ENCODE peak calls at places on chromosome 1, in six cellular contexts. J is BJ, Z is H1, W is HL-60, R is sigmoid colon, O is stomach. H is an unnamed sample.

GRCh38 chr1:221381858-221382623 is 359.8 kb downstream of the DUSP10 start:
- DNase-seq in J (peak; percentile 73), Z (no peak), W (no peak), R (no peak), O (no peak), H (peak; percentile 13)

GRCh38 chr1:98704474-98704873 is 43.0 kb downstream of the SNX7 start:
- DNase-seq in J (no peak), Z (no peak), W (no peak), R (no peak), O (no peak), H (peak; percentile 6)

GRCh38 chr1:11858968-11859871 is 475 bp upstream of the NPPB start:
- DNase-seq in J (no peak), Z (peak; percentile 94), W (peak; percentile 53), R (no peak), O (peak; percentile 65), H (peak; percentile 72)

GRCh38 chr1:36730599-36730998 is 247.9 kb upstream of the CSF3R start:
- DNase-seq in J (no peak), Z (no peak), W (no peak), R (no peak), O (no peak), H (no peak)

GRCh38 chr1:184385863-184386262 is 966 bp upstream of the C1orf21 start:
- DNase-seq in J (no peak), Z (no peak), W (no peak), R (no peak), O (no peak), H (no peak)

GRCh38 chr1:167775178-167775577 is 53.4 kb downstream of the MPZL1 start:
- DNase-seq in J (no peak), Z (no peak), W (no peak), R (no peak), O (no peak), H (peak; percentile 57)

GRCh38 chr1:71080178-71080781 is 555 bp downstream of the ZRANB2 start:
- DNase-seq in J (no peak), Z (no peak), W (peak; percentile 19), R (no peak), O (no peak), H (peak; percentile 16)

GRCh38 chr1:183812686-183813569 is 8.0 kb downstream of the RGL1 start:
- DNase-seq in J (no peak), Z (no peak), W (no peak), R (no peak), O (no peak), H (peak; percentile 47)

GRCh38 chr1:117615474-117615873 is 9.6 kb downstream of the TENT5C start:
- DNase-seq in J (no peak), Z (no peak), W (peak; percentile 85), R (no peak), O (no peak), H (no peak)

GRCh38 chr1:159959451-159959850 is 5.4 kb upstream of the SLAMF9 start:
- DNase-seq in J (no peak), Z (no peak), W (no peak), R (no peak), O (no peak), H (no peak)

GRCh38 chr1:19209439-19209989 is 552 bp downstream of the UBR4 start:
- DNase-seq in J (no peak), Z (no peak), W (peak; percentile 42), R (peak; percentile 71), O (peak; percentile 41), H (peak; percentile 81)

GRCh38 chr1:66840929-66841328 is 39.9 kb upstream of the INSL5 start:
- DNase-seq in J (no peak), Z (no peak), W (no peak), R (no peak), O (no peak), H (no peak)

GRCh38 chr1:33039840-33040239 is 3.2 kb upstream of the AK2 start:
- DNase-seq in J (no peak), Z (no peak), W (peak; percentile 85), R (no peak), O (no peak), H (no peak)

GRCh38 chr1:15258828-15259588 is 12.0 kb downstream of the FHAD1 start:
- DNase-seq in J (no peak), Z (peak; percentile 20), W (no peak), R (no peak), O (no peak), H (no peak)

GRCh38 chr1:229941160-229941559 is 125.9 kb upstream of the GALNT2 start:
- DNase-seq in J (no peak), Z (no peak), W (no peak), R (no peak), O (no peak), H (no peak)

DNA sequence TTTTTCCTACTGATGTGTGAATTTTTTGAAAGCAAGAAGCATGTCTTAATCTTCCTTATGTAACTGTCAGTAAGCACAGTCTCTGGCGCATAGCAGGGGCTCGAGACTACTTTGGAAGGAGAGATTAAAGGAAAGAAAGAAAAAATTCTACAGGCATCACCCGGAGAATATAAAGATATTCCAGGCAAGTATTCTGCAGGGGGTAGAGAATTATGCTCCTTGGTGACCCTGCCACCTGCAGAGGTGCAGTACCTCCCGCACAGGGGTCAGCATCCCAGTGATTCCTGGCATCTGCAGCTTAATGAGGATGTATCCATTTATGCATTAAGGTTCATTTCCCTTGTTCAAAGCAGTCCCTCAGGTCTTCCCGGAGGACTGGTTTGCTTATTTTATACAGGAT is 87.6 kb upstream of the WLS start:
- DNase-seq in J (no peak), Z (no peak), W (no peak), R (no peak), O (no peak), H (no peak)
- H3K4me3 ChIP-seq in J (no peak overlapping the region), Z (no peak overlapping the region), W (no peak overlapping the region), R (no peak overlapping the region), O (no peak overlapping the region), H (no peak overlapping the region)

GRCh38 chr1:89822999-89823628 is 2.3 kb downstream of the LRRC8D start:
- DNase-seq in J (no peak), Z (no peak), W (peak; percentile 53), R (no peak), O (no peak), H (peak; percentile 83)

GRCh38 chr1:89821322-89822108 is 683 bp downstream of the LRRC8D start:
- DNase-seq in J (no peak), Z (peak; percentile 78), W (peak; percentile 83), R (peak; percentile 70), O (peak; percentile 55), H (peak; percentile 34)

GRCh38 chr1:89822109-89822962 is 1.5 kb downstream of the LRRC8D start:
- DNase-seq in J (no peak), Z (peak; percentile 61), W (peak; percentile 57), R (no peak), O (no peak), H (no peak)

GRCh38 chr1:89826594-89826993 is 5.8 kb downstream of the LRRC8D start:
- DNase-seq in J (no peak), Z (no peak), W (no peak), R (no peak), O (no peak), H (no peak)

GRCh38 chr1:89823679-89824292 is 3.0 kb downstream of the LRRC8D start:
- DNase-seq in J (no peak), Z (no peak), W (no peak), R (no peak), O (no peak), H (peak; percentile 83)
- H3K4me3 ChIP-seq in J (no peak overlapping the region), Z (no peak overlapping the region), W (peak overlapping the region; percentile 80), R (no peak overlapping the region), O (no peak overlapping the region), H (no peak overlapping the region)

GRCh38 chr1:165182975-165183374 is 173.5 kb downstream of the LMX1A start:
- DNase-seq in J (no peak), Z (no peak), W (no peak), R (no peak), O (no peak), H (no peak)

GRCh38 chr1:165187020-165187628 is 169.4 kb downstream of the LMX1A start:
- DNase-seq in J (no peak), Z (no peak), W (no peak), R (no peak), O (no peak), H (no peak)

GRCh38 chr1:165189011-165189410 is 167.5 kb downstream of the LMX1A start:
- DNase-seq in J (no peak), Z (no peak), W (no peak), R (no peak), O (no peak), H (no peak)

GRCh38 chr1:165185161-165185889 is 171.2 kb downstream of the LMX1A start:
- DNase-seq in J (no peak), Z (no peak), W (no peak), R (no peak), O (no peak), H (no peak)
- H3K4me3 ChIP-seq in J (no peak overlapping the region), Z (no peak overlapping the region), W (no peak overlapping the region), R (no peak overlapping the region), O (no peak overlapping the region), H (no peak overlapping the region)

DNA sequence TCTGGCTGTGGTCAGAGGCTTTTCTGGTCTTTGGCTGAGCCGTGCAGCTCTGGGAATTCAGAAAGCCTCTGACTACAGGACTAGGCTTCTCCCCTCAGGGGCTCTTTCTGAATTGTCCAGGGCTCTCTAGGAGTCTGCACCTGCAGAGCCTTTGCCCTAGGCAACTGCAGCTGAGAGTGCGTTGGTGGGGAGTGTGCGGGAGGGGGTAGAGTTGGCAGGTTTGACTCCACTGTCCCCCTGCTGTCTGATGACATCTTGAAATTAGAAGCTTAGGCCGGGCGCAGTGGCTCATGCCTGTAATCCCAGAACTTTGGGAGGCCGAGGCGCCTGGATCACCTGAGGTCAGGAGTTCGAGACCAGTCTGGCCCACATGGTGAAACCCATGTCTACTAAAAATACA is 32.9 kb downstream of the KIAA1614 start:
- DNase-seq in J (no peak), Z (no peak), W (no peak), R (no peak), O (no peak), H (no peak)
- H3K4me3 ChIP-seq in J (no peak overlapping the region), Z (no peak overlapping the region), W (no peak overlapping the region), R (no peak overlapping the region), O (no peak overlapping the region), H (no peak overlapping the region)

DNA sequence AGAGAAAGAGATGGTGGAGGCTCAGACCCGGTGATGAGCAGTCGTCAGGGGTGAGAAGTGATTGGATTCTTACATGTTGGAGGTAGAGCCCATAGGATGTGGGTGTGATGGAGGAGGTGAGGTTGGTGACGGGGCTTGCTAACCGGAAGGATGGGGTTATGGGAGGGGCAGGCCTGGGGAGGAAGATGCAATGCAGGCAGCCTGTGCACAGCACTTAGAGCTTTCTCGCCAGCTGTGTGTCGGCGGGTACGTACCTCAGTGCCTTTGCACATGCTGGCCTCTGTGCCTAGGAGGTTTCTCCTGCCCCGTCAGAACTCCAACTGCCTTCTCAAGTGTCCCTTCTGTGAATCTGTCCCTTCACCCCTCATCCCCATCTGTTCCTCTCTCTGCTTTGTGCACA is 2.9 kb upstream of the BSND start:
- DNase-seq in J (no peak), Z (no peak), W (no peak), R (no peak), O (no peak), H (no peak)
- H3K4me3 ChIP-seq in J (no peak overlapping the region), Z (no peak overlapping the region), W (no peak overlapping the region), R (no peak overlapping the region), O (no peak overlapping the region), H (no peak overlapping the region)

DNA sequence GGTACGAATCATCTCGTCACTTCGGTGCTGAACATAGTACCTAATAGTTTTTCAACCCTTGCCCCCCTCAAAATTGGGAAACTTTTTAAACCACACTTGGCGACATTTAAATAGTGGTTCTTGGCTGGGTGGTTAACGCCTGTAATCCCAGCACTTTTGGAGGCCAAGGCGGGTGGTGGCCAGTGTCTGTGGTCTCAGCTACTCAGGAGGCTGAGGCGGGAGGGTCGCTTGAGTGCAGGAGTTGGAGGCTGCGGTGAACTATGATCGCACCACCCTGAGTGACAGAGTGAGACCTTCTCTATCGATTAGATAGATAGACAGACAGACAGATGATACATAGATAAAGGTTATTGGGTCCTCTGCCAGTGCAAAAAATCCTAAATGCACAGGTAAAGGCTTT is 55.5 kb upstream of the RASAL2 start:
- DNase-seq in J (no peak), Z (peak; percentile 38), W (no peak), R (no peak), O (no peak), H (no peak)
- H3K4me3 ChIP-seq in J (peak overlapping the region; percentile 52), Z (peak overlapping the region; percentile 56), W (peak overlapping the region; percentile 80), R (peak overlapping the region; percentile 84), O (peak overlapping the region; percentile 69), H (peak overlapping the region; percentile 45)